ENCODE peak calls at places on chromosomes 2 and 18, in nine cellular contexts. U, R, I, V, L, C, F, S and K are unnamed samples.

GRCh38 chr18:46718501-46719341 is 38.1 kb downstream of the ST8SIA5 start:
- DNase-seq in U (no peak), R (peak; percentile 3), I (no peak), V (no peak), L (peak; percentile 88), C (no peak), F (peak; percentile 67), S (no peak), K (no peak)

GRCh38 chr2:120614901-120615300 is 120.8 kb upstream of the GLI2 start:
- DNase-seq in U (no peak), R (no peak), I (no peak), V (no peak), L (no peak), C (no peak), F (no peak), S (peak; percentile 56), K (no peak)

GRCh38 chr2:152415231-152415642 is 80.3 kb downstream of the FMNL2 start:
- DNase-seq in U (no peak), R (peak; percentile 69), I (no peak), V (no peak), L (peak; percentile 73), C (no peak), F (no peak), S (no peak), K (no peak)

GRCh38 chr2:10787176-10787968 is 25.2 kb downstream of the PDIA6 start:
- DNase-seq in U (no peak), R (no peak), I (no peak), V (no peak), L (no peak), C (no peak), F (no peak), S (no peak), K (no peak)

GRCh38 chr2:205409403-205409802 is 272.9 kb upstream of the NRP2 start:
- DNase-seq in U (no peak), R (no peak), I (no peak), V (no peak), L (peak; percentile 32), C (no peak), F (no peak), S (no peak), K (no peak)

GRCh38 chr2:233439191-233439590 is 84.9 kb downstream of the DGKD start:
- DNase-seq in U (peak; percentile 37), R (no peak), I (no peak), V (peak; percentile 74), L (peak; percentile 34), C (peak; percentile 64), F (peak; percentile 80), S (no peak), K (no peak)

GRCh38 chr2:197477764-197478163 is 21.9 kb downstream of the HSPD1 start:
- DNase-seq in U (no peak), R (no peak), I (no peak), V (no peak), L (no peak), C (no peak), F (no peak), S (no peak), K (no peak)

GRCh38 chr2:11949732-11950503 is 203.5 kb downstream of the LPIN1 start:
- DNase-seq in U (no peak), R (no peak), I (no peak), V (no peak), L (no peak), C (no peak), F (no peak), S (no peak), K (no peak)

GRCh38 chr2:67625178-67625577 is 228.0 kb downstream of the ETAA1 start:
- DNase-seq in U (no peak), R (no peak), I (no peak), V (no peak), L (no peak), C (no peak), F (no peak), S (no peak), K (no peak)

GRCh38 chr2:100145893-100146753 is 3.7 kb upstream of the AFF3 start:
- DNase-seq in U (no peak), R (no peak), I (no peak), V (no peak), L (no peak), C (no peak), F (no peak), S (no peak), K (no peak)

GRCh38 chr2:100140582-100140981 is 1.8 kb downstream of the AFF3 start:
- DNase-seq in U (no peak), R (no peak), I (no peak), V (no peak), L (no peak), C (no peak), F (no peak), S (no peak), K (no peak)

GRCh38 chr2:100141906-100142305 is 484 bp downstream of the AFF3 start:
- DNase-seq in U (no peak), R (no peak), I (no peak), V (no peak), L (no peak), C (no peak), F (no peak), S (no peak), K (no peak)

GRCh38 chr2:100139114-100139513 is 3.3 kb downstream of the AFF3 start:
- DNase-seq in U (no peak), R (no peak), I (no peak), V (no peak), L (no peak), C (no peak), F (no peak), S (no peak), K (no peak)

GRCh38 chr2:100142393-100142792 is at the start of gene AFF3:
- DNase-seq in U (no peak), R (no peak), I (no peak), V (no peak), L (no peak), C (peak; percentile 11), F (no peak), S (no peak), K (no peak)
- H3K4me3 ChIP-seq in U (no peak within 1 kb of the TSS), R (no peak within 1 kb of the TSS), I (no peak within 1 kb of the TSS), V (no peak within 1 kb of the TSS), L (no peak within 1 kb of the TSS), C (no peak within 1 kb of the TSS), F (no peak within 1 kb of the TSS), S (no peak within 1 kb of the TSS), K (no peak within 1 kb of the TSS)

GRCh38 chr2:163565192-163565591 is 170.6 kb downstream of the FIGN start:
- DNase-seq in U (no peak), R (peak; percentile 21), I (no peak), V (no peak), L (no peak), C (no peak), F (no peak), S (no peak), K (no peak)
- TF ChIP-seq CTCF in U (no peak), R (peak; percentile 37), I (no peak), V (no peak), L (no peak), C (no peak), F (no peak), S (no peak), K (no peak)

GRCh38 chr2:131036269-131036668 is 57.0 kb downstream of the FAM168B start:
- DNase-seq in U (no peak), R (no peak), I (no peak), V (peak; percentile 53), L (no peak), C (no peak), F (no peak), S (no peak), K (no peak)
- H3K27me3 ChIP-seq in U (peaks cover 35% of the 10 kb centered on the region), R (no peaks in the 10 kb centered on the region), I (peaks cover 36% of the 10 kb centered on the region), V (no peaks in the 10 kb centered on the region), L (peaks cover 15% of the 10 kb centered on the region), C (peaks cover 4% of the 10 kb centered on the region), F (no peaks in the 10 kb centered on the region), S (peaks cover 88% of the 10 kb centered on the region), K (no peaks in the 10 kb centered on the region)

GRCh38 chr2:25063876-25064660 is 22.2 kb downstream of the EFR3B start:
- DNase-seq in U (no peak), R (no peak), I (no peak), V (peak; percentile 62), L (peak; percentile 52), C (no peak), F (peak; percentile 74), S (no peak), K (no peak)
- H3K4me3 ChIP-seq in U (no peak overlapping the region), R (no peak overlapping the region), I (no peak overlapping the region), V (no peak overlapping the region), L (no peak overlapping the region), C (no peak overlapping the region), F (peak overlapping the region; percentile 18), S (no peak overlapping the region), K (no peak overlapping the region)

GRCh38 chr2:176553685-176554106 is 284.5 kb downstream of the MTX2 start:
- DNase-seq in U (peak; percentile 76), R (peak; percentile 43), I (peak; percentile 66), V (peak; percentile 80), L (no peak), C (peak; percentile 38), F (peak; percentile 70), S (peak; percentile 82), K (peak; percentile 65)
- TF ChIP-seq CTCF in U (no peak), R (peak; percentile 50), I (no peak), V (no peak), L (no peak), C (peak; percentile 31), F (no peak), S (no peak), K (no peak)

DNA sequence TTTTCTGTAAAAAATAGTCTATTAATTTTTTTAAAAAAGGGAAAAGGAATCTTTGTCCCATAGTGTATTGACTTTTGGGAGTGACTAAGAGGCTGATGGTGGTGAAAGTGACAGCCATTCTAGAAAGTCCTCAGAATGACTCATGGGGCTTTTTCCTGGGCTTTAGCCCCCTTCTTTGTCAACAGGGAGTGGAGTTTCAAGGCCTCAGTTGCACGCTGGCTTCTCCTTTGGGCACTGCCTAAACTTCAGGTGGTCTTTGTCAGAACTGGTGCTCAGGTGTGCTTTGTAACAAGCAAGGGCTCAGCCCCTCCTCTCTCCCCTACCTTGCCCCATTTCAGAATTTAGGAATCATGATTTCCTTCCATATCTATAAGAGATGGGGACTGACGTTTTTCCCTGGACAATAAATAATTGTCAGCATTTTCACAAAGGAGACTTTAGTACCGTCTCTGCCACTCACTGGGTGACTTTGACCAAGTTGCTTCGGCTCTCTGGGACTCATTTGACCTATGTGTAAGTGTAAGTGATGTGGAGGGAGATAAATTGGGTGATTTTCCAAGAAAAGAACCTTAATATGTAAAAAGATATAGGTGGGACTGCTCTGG is 61.2 kb upstream of the IGFBP2 start:
- DNase-seq in U (no peak), R (no peak), I (no peak), V (no peak), L (no peak), C (no peak), F (no peak), S (no peak), K (no peak)
- H3K27me3 ChIP-seq in U (no peaks in the 10 kb centered on the region), R (no peaks in the 10 kb centered on the region), I (no peaks in the 10 kb centered on the region), V (no peaks in the 10 kb centered on the region), L (peaks cover 3% of the 10 kb centered on the region), C (no peaks in the 10 kb centered on the region), F (no peaks in the 10 kb centered on the region), S (no peaks in the 10 kb centered on the region), K (no peaks in the 10 kb centered on the region)